ENCODE peak calls at places on chromosomes 5 and 9, in eight cellular contexts. S is AG10803; W is nucleus accumbens; E is occipital lobe; K is stimulated activated naive B cell treated with anti-CD40 and anti-IgM and Interleukin-4, amounts not matched to agents 10 μg/mL and 1 μg/mL and 100 μg/mL, for 72 hours; P is stimulated activated CD8-positive, alpha-beta memory T cell treated with anti-CD3 and anti-CD28 coated beads, Interleukin-7, amount 100 ng/mL, for 48 hours; N is keratinocyte; A is mesenteric fat pad. F is an unnamed sample.

GRCh38 chr9:136062657-136063439 is 32.2 kb downstream of the NACC2 start:
- DNase-seq in K (no peak), E (no peak), A (no peak), S (no peak), P (no peak), N (no peak), W (no peak), F (no peak)

GRCh38 chr9:35517136-35517535 is 27.2 kb downstream of the RUSC2 start:
- DNase-seq in W (peak), N (no peak), S (peak), P (no peak), K (no peak), A (no peak), E (no peak), F (peak)

GRCh38 chr9:37840560-37841194 is 40.1 kb downstream of the DCAF10 start:
- DNase-seq in A (no peak), S (peak), E (no peak), N (peak), W (no peak), K (no peak), P (peak), F (no peak)

GRCh38 chr9:35562895-35563746 is 41.9 kb upstream of the TESK1 start:
- DNase-seq in K (no peak), P (no peak), W (no peak), N (no peak), A (no peak), S (peak), E (no peak), F (no peak)

GRCh38 chr5:135013947-135014570 is 20.0 kb downstream of the PITX1 start:
- DNase-seq in W (no peak), P (no peak), E (no peak), S (peak), K (no peak), A (peak), N (no peak), F (peak)

GRCh38 chr5:66864240-66864884 is 268.2 kb downstream of the MAST4 start:
- DNase-seq in K (no peak), N (no peak), P (peak), W (no peak), S (peak), A (no peak), E (no peak), F (peak)

GRCh38 chr9:125942111-125942510 is 194.9 kb downstream of the PBX3 start:
- DNase-seq in K (no peak), P (no peak), N (no peak), S (no peak), E (no peak), W (no peak), A (no peak), F (no peak)

GRCh38 chr9:106432631-106433030 is 430.3 kb upstream of the ZNF462 start:
- DNase-seq in N (no peak), P (no peak), E (no peak), W (no peak), S (no peak), A (no peak), K (no peak), F (no peak)

GRCh38 chr9:136791466-136792276 is 527 bp downstream of the TMEM141 start:
- DNase-seq in S (no peak), K (peak), P (no peak), A (no peak), W (peak), E (no peak), N (peak), F (no peak)

GRCh38 chr5:137954131-137954879 is 65.0 kb downstream of the PKD2L2 start:
- DNase-seq in A (no peak), S (peak), P (no peak), N (no peak), W (no peak), K (no peak), E (no peak), F (peak)

GRCh38 chr9:136352682-136353081 is 10.9 kb downstream of the DNLZ start:
- DNase-seq in K (no peak), S (no peak), A (no peak), E (no peak), P (no peak), N (no peak), W (no peak), F (peak)

GRCh38 chr9:131773911-131774379 is 34.1 kb upstream of the RAPGEF1 start:
- DNase-seq in S (peak), A (no peak), E (no peak), N (no peak), K (no peak), P (peak), W (no peak), F (peak)

GRCh38 chr5:135248801-135249231 is 150.2 kb downstream of the MACROH2A1 start:
- DNase-seq in N (no peak), E (no peak), W (no peak), S (no peak), K (no peak), P (no peak), A (peak), F (no peak)

GRCh38 chr5:114243281-114243982 is 118.4 kb upstream of the KCNN2 start:
- DNase-seq in K (no peak), N (no peak), S (peak), P (no peak), W (no peak), A (no peak), E (no peak), F (no peak)

GRCh38 chr5:32173394-32174010 is 617 bp downstream of the GOLPH3 start:
- DNase-seq in S (peak), W (peak), N (no peak), A (peak), P (no peak), E (peak), K (no peak), F (peak)

GRCh38 chr5:39284552-39284951 is 65.2 kb upstream of the FYB1 start:
- DNase-seq in N (no peak), P (no peak), W (no peak), A (no peak), S (no peak), K (no peak), E (no peak), F (no peak)

GRCh38 chr9:115944166-115944948 is 209.2 kb upstream of the PAPPA start:
- DNase-seq in N (peak), E (no peak), S (peak), P (no peak), K (no peak), W (no peak), A (no peak), F (peak)

GRCh38 chr5:173808079-173808808 is 79.9 kb upstream of the CPEB4 start:
- DNase-seq in A (no peak), S (no peak), W (no peak), K (no peak), N (no peak), E (no peak), P (no peak), F (no peak)

GRCh38 chr5:141787376-141787775 is 90.8 kb downstream of the PCDH1 start:
- DNase-seq in A (no peak), E (no peak), S (peak), K (no peak), W (no peak), P (no peak), N (no peak), F (no peak)

GRCh38 chr9:127962278-127962677 is 18.5 kb downstream of the EEIG1 start:
- DNase-seq in W (no peak), N (no peak), S (no peak), P (no peak), A (no peak), K (no peak), E (no peak), F (no peak)

GRCh38 chr5:35852084-35852734 is 4.5 kb upstream of the IL7R start:
- DNase-seq in P (peak), W (no peak), K (peak), S (no peak), A (no peak), N (no peak), E (no peak), F (no peak)

GRCh38 chr5:178790371-178790770 is 59.9 kb upstream of the ZNF354A start:
- DNase-seq in E (no peak), W (no peak), N (no peak), K (no peak), P (no peak), A (no peak), S (no peak), F (no peak)

GRCh38 chr9:134325096-134325812 is 1.0 kb upstream of the RXRA start:
- DNase-seq in K (no peak), S (peak), W (no peak), E (no peak), N (no peak), A (no peak), P (no peak), F (no peak)

GRCh38 chr5:159010611-159011497 is 88.9 kb downstream of the EBF1 start:
- DNase-seq in A (no peak), P (no peak), K (peak), E (no peak), W (no peak), N (no peak), S (peak), F (no peak)

GRCh38 chr5:142110046-142110531 is 1.5 kb downstream of the NDFIP1 start:
- DNase-seq in A (no peak), S (peak), E (no peak), W (no peak), N (no peak), P (no peak), K (peak), F (peak)

GRCh38 chr9:115015018-115015635 is 84.7 kb upstream of the TNFSF8 start:
- DNase-seq in W (no peak), K (no peak), S (peak), A (no peak), P (no peak), N (no peak), E (no peak), F (peak)

F was measured in Ammon's horn.